ENCODE peak calls at places on chromosomes 12 and 14, in nine cellular contexts. P, R, M, I, L, Y, N, W and G are unnamed samples.

GRCh38 chr14:33686218-33686617 is 264.7 kb downstream of the EGLN3 start:
- DNase-seq in P (no peak), R (no peak), M (no peak), I (peak; percentile 7), L (no peak), Y (no peak), N (peak; percentile 89), W (peak; percentile 66), G (peak; percentile 81)

GRCh38 chr12:124814741-124815613 is 48.7 kb downstream of the SCARB1 start:
- DNase-seq in P (no peak), R (no peak), M (no peak), I (no peak), L (no peak), Y (peak; percentile 72), N (peak; percentile 33), W (no peak), G (no peak)

GRCh38 chr12:23221066-23221465 is 596.1 kb downstream of the ETNK1 start:
- DNase-seq in P (no peak), R (peak; percentile 60), M (no peak), I (no peak), L (no peak), Y (no peak), N (no peak), W (no peak), G (no peak)

GRCh38 chr12:18868673-18869072 is 130.8 kb downstream of the CAPZA3 start:
- DNase-seq in P (no peak), R (no peak), M (no peak), I (peak; percentile 58), L (no peak), Y (no peak), N (peak; percentile 48), W (no peak), G (no peak)

GRCh38 chr12:114269153-114269552 is 136.8 kb downstream of the TBX5 start:
- DNase-seq in P (no peak), R (no peak), M (no peak), I (no peak), L (no peak), Y (no peak), N (no peak), W (no peak), G (no peak)

GRCh38 chr12:72738811-72739210 is 466.6 kb downstream of the TRHDE start:
- DNase-seq in P (no peak), R (no peak), M (no peak), I (no peak), L (no peak), Y (no peak), N (no peak), W (no peak), G (no peak)

GRCh38 chr12:17334784-17335183 is 728.8 kb upstream of the LMO3 start:
- DNase-seq in P (no peak), R (no peak), M (no peak), I (no peak), L (no peak), Y (no peak), N (no peak), W (no peak), G (no peak)

GRCh38 chr14:51441001-51441400 is 201.0 kb downstream of the TMX1 start:
- DNase-seq in P (no peak), R (no peak), M (no peak), I (no peak), L (no peak), Y (no peak), N (peak; percentile 65), W (no peak), G (no peak)

GRCh38 chr14:88614218-88614907 is 51.5 kb downstream of the ZC3H14 start:
- DNase-seq in P (no peak), R (no peak), M (no peak), I (peak; percentile 81), L (no peak), Y (no peak), N (peak; percentile 69), W (peak; percentile 45), G (no peak)

GRCh38 chr14:88613552-88614010 is 50.7 kb downstream of the ZC3H14 start:
- DNase-seq in P (no peak), R (no peak), M (no peak), I (peak; percentile 53), L (no peak), Y (no peak), N (peak; percentile 22), W (peak; percentile 38), G (no peak)

GRCh38 chr14:88607829-88608228 is 45.0 kb downstream of the ZC3H14 start:
- DNase-seq in P (no peak), R (no peak), M (no peak), I (no peak), L (no peak), Y (no peak), N (no peak), W (no peak), G (no peak)

GRCh38 chr14:88612981-88613380 is 50.1 kb downstream of the ZC3H14 start:
- DNase-seq in P (no peak), R (no peak), M (no peak), I (peak; percentile 4), L (no peak), Y (no peak), N (no peak), W (no peak), G (no peak)

GRCh38 chr14:88611878-88612277 is 49.0 kb downstream of the ZC3H14 start:
- DNase-seq in P (no peak), R (no peak), M (no peak), I (peak; percentile 49), L (no peak), Y (no peak), N (peak; percentile 11), W (peak; percentile 25), G (no peak)
- TF ChIP-seq CTCF in P (no peak), R (peak; percentile 14), M (peak; percentile 19), I (no peak), L (no peak), Y (no peak), N (no peak), W (peak; percentile 33), G (no peak)

DNA sequence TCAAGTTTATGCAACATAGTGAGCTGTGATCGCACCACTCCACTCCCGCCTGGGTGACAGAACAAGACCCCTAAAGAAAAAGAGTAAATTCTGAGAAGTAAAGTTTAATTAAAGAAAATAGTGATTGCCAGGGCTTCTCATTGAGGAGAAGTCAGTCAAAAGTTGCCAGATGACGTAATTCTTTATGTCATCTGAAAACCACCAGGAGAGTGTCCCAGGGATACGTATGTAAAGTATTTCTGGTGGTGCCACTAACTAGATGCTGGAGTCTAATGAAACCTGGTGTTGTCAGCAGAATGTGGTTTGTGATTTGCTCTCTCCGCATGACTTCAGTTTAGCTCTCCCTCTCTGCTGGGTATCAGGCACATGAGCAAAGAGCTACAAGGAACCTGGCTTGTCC is 392.5 kb downstream of the DPF3 start:
- DNase-seq in P (no peak), R (no peak), M (no peak), I (no peak), L (no peak), Y (no peak), N (no peak), W (no peak), G (no peak)
- TF ChIP-seq CTCF in P (no peak), R (no peak), M (no peak), I (no peak), L (no peak), Y (no peak), N (no peak), W (no peak), G (no peak)

DNA sequence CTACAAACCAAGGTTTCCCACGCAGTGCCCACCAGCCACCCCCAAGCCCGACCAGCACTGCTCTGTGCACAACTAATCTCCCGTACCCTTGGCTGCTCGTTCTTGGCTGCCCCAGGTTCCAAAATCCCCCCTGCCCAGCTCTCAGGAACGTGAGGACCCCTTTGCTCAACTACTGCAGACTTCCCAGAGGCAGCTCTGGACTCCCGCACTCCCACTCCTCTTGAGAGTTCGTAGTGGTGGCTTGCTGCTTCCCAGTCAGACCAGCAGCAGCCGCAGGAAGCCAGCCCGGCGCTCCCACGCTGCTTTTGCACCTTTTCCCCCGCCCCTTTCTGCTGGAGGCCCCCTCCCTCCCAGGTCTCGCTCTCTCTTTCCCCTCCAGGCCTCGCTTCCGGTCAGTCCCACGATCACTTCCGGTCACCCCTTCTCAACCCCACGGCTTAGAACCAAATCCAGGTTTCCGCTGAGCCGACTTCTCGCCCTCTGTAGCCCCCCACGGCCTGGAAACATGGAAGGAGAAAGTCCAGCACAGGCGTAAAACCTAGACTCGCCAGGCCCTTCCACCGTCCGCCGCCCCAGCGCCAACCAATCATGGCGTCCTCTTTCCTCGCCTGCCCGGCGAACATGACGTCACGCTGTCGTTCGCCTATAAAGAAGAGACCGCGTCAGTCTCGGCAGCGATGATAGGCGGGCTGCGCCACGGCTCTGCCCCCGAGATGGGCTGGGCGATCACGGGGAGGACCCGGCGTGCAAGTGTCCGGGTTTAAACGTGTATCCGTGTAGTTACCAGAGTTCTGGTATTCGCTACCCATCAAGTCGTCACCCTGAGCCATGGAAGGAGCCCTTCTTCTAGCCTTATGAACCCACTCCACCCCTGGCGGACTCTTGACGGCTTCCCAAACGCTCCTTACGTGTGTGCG is at the start of gene TFCP2:
- DNase-seq in P (peak; percentile 84), R (peak; percentile 97), M (peak; percentile 97), I (peak; percentile 97), L (peak; percentile 95), Y (peak; percentile 98), N (peak; percentile 99), W (peak; percentile 94), G (peak; percentile 88)
- TF ChIP-seq CTCF in P (no peak), R (no peak), M (no peak), I (no peak), L (no peak), Y (no peak), N (no peak), W (no peak), G (no peak)

GRCh38 chr12:56087220-56087619 is 7.3 kb downstream of the ERBB3 start:
- DNase-seq in P (no peak), R (no peak), M (no peak), I (no peak), L (no peak), Y (peak; percentile 91), N (peak; percentile 44), W (no peak), G (no peak)

GRCh38 chr12:56086608-56087007 is 6.6 kb downstream of the ERBB3 start:
- DNase-seq in P (no peak), R (no peak), M (no peak), I (no peak), L (no peak), Y (no peak), N (no peak), W (no peak), G (no peak)

GRCh38 chr12:56086096-56086495 is 6.1 kb downstream of the ERBB3 start:
- DNase-seq in P (no peak), R (no peak), M (no peak), I (no peak), L (no peak), Y (peak; percentile 59), N (no peak), W (no peak), G (no peak)

GRCh38 chr12:56082967-56083366 is 3.0 kb downstream of the ERBB3 start:
- DNase-seq in P (no peak), R (no peak), M (no peak), I (no peak), L (peak; percentile 23), Y (no peak), N (no peak), W (no peak), G (no peak)

DNA sequence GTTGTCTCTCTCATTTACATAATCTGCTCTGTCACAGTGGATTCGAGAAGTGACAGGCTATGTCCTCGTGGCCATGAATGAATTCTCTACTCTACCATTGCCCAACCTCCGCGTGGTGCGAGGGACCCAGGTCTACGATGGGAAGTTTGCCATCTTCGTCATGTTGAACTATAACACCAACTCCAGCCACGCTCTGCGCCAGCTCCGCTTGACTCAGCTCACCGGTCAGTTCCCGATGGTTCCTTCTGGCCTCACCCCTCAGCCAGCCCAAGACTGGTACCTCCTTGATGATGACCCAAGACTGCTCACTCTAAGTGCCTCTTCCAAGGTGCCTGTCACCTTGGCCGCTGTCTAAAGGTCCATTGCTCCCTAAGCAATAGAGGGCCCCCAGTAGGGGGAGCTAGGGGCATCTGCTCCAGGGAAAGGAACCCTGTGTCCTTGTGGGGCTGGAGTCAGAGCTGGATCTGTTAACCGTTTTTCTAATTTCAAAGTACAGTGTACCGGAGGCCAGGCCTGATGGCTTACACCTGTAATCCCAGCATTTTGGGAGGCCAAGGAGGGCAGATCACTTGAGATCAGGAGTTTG is 5.1 kb downstream of the ERBB3 start:
- DNase-seq in P (no peak), R (peak; percentile 63), M (no peak), I (no peak), L (peak; percentile 53), Y (no peak), N (no peak), W (no peak), G (no peak)
- TF ChIP-seq CTCF in P (peak; percentile 42), R (peak; percentile 80), M (peak; percentile 48), I (peak; percentile 24), L (peak; percentile 73), Y (no peak), N (peak; percentile 29), W (peak; percentile 72), G (peak; percentile 59)